ENCODE peak calls at places on chromosomes 7 and 10, in nine cellular contexts. E is spleen, N is uterus, G is aorta, D is right cardiac atrium, V is prostate gland, O is DND-41, A is fibroblast of lung, Y is lung. S is an unnamed sample. For H3K4me1, the result is how much of the 10 kb centered on the place peaks cover.

GRCh38 chr10:132942740-132943554 is 577 bp upstream of the CFAP46 start:
- DNase-seq in E (no peak), N (no peak), G (peak), D (no peak), V (no peak), O (no peak), A (peak), Y (no peak), S (no peak)

GRCh38 chr7:127392566-127393369 is at the start of gene ZNF800:
- DNase-seq in E (peak), N (peak), G (peak), D (peak), V (peak), O (peak), A (peak), Y (peak), S (peak)

GRCh38 chr7:47485640-47486435 is 96.1 kb downstream of the TNS3 start:
- DNase-seq in E (peak), N (no peak), G (peak), D (peak), V (no peak), O (no peak), A (peak), Y (peak), S (peak)

GRCh38 chr10:127736915-127737562 is at the start of gene FOXI2:
- DNase-seq in E (no peak), N (no peak), G (no peak), D (no peak), V (no peak), O (no peak), A (no peak), Y (no peak), S (no peak)

GRCh38 chr7:6530626-6531491 is 20.4 kb downstream of the GRID2IP start:
- DNase-seq in E (peak), N (no peak), G (no peak), D (no peak), V (no peak), O (peak), A (no peak), Y (no peak), S (no peak)

GRCh38 chr10:101995451-101996063 is 60.4 kb downstream of the ARMH3 start:
- DNase-seq in E (no peak), N (no peak), G (no peak), D (no peak), V (no peak), O (no peak), A (peak), Y (no peak), S (no peak)

GRCh38 chr10:111118758-111119157 is 41.9 kb downstream of the ADRA2A start:
- DNase-seq in E (no peak), N (no peak), G (peak), D (no peak), V (no peak), O (no peak), A (no peak), Y (no peak), S (no peak)

GRCh38 chr10:5476918-5477525 is 22.3 kb downstream of the CALML5 start:
- DNase-seq in E (no peak), N (no peak), G (no peak), D (no peak), V (no peak), O (no peak), A (no peak), Y (no peak), S (peak)

GRCh38 chr10:26215923-26216576 is 524 bp upstream of the GAD2 start:
- DNase-seq in E (no peak), N (no peak), G (peak), D (peak), V (no peak), O (peak), A (no peak), Y (no peak), S (peak)

GRCh38 chr10:132783865-132784581 is 1.9 kb downstream of the NKX6-2 start:
- DNase-seq in E (no peak), N (no peak), G (no peak), D (no peak), V (no peak), O (no peak), A (no peak), Y (no peak), S (no peak)

GRCh38 chr10:4234661-4235060 is 449.7 kb upstream of the KLF6 start:
- DNase-seq in E (peak), N (no peak), G (no peak), D (no peak), V (no peak), O (no peak), A (peak), Y (no peak), S (no peak)

GRCh38 chr10:101014966-101015581 is 15.5 kb downstream of the LZTS2 start:
- DNase-seq in E (no peak), N (no peak), G (no peak), D (no peak), V (no peak), O (no peak), A (peak), Y (no peak), S (peak)

GRCh38 chr7:69961396-69961795 is 363.1 kb downstream of the AUTS2 start:
- DNase-seq in E (no peak), N (no peak), G (no peak), D (no peak), V (no peak), O (no peak), A (peak), Y (no peak), S (no peak)

GRCh38 chr7:92028226-92028625 is 87.6 kb downstream of the AKAP9 start:
- DNase-seq in E (no peak), N (no peak), G (no peak), D (no peak), V (no peak), O (no peak), A (no peak), Y (no peak), S (no peak)

GRCh38 chr7:44697136-44698045 is 51.3 kb upstream of the ZMIZ2 start:
- DNase-seq in E (peak), N (no peak), G (peak), D (no peak), V (no peak), O (no peak), A (no peak), Y (no peak), S (no peak)

GRCh38 chr7:157139142-157140117 is 704 bp downstream of the UBE3C start:
- DNase-seq in E (peak), N (peak), G (peak), D (peak), V (peak), O (peak), A (peak), Y (peak), S (peak)

GRCh38 chr10:30182191-30183075 is 123.0 kb upstream of the JCAD start:
- DNase-seq in E (no peak), N (peak), G (peak), D (no peak), V (peak), O (no peak), A (peak), Y (peak), S (peak)

GRCh38 chr7:129574487-129574886 is 37.0 kb upstream of the NRF1 start:
- DNase-seq in E (no peak), N (no peak), G (no peak), D (no peak), V (no peak), O (no peak), A (peak), Y (no peak), S (no peak)

GRCh38 chr7:35758421-35758820 is 42.4 kb upstream of the SEPTIN7 start:
- DNase-seq in E (no peak), N (no peak), G (no peak), D (no peak), V (no peak), O (no peak), A (no peak), Y (no peak), S (peak)

GRCh38 chr10:71218833-71219120 is 6.4 kb downstream of the UNC5B start:
- DNase-seq in E (no peak), N (no peak), G (peak), D (no peak), V (no peak), O (no peak), A (no peak), Y (no peak), S (no peak)

GRCh38 chr10:71217266-71218045 is 5.1 kb downstream of the UNC5B start:
- DNase-seq in E (peak), N (peak), G (peak), D (no peak), V (no peak), O (no peak), A (no peak), Y (no peak), S (peak)

GRCh38 chr10:71219918-71220688 is 7.7 kb downstream of the UNC5B start:
- DNase-seq in E (peak), N (no peak), G (peak), D (no peak), V (no peak), O (no peak), A (no peak), Y (no peak), S (no peak)

GRCh38 chr10:71216751-71217265 is 4.4 kb downstream of the UNC5B start:
- DNase-seq in E (peak), N (peak), G (peak), D (no peak), V (no peak), O (no peak), A (peak), Y (no peak), S (no peak)

DNA sequence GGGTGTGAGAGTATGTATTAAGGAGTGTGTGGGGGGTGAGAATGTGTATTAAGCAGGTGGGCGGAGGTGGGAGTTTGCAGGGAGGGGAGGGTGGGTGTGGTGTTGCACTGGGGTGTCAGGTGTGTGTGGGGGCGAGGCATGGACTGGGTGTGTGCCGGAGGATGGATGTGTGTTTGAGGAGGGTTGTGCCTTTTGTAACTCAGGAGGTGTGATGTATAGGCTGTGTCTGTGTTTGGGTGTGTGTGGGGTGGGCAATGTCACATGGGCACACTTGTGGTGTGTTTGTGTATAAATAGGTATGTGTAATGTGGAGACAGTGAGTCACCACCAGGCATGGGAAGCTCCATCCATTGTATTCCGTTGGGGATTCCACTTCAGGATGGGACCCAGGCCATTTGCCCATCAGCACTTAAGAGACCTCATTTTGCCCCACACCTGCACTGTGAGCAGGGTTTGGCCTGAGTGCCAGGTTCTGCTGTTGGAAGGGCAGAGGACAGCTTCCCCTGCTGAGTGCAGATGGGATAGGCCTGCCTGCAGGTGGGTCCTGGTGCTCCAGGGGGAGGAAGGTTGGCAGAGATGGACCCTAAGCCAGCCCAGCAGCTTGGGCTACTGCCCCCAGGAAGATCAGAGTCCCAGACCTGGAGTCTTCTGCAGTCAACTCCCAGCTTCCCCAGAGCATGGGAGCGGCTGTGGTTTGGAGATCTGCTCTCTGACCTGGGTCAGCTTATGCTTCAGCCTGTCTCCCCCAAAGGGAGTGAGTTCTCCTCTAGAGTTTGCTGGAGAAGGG is 5.9 kb downstream of the UNC5B start:
- DNase-seq in E (peak), N (peak), G (peak), D (peak), V (no peak), O (no peak), A (peak), Y (no peak), S (no peak)
- H3K4me1 ChIP-seq in E (under half), N (under half), G (under half), D (under half), V (under half), O (under half), A (under half), Y (under half), S (half or more)

GRCh38 chr10:24973163-24973562 is 20.8 kb upstream of the PRTFDC1 start:
- DNase-seq in E (no peak), N (no peak), G (no peak), D (no peak), V (no peak), O (no peak), A (no peak), Y (no peak), S (no peak)
- H3K4me1 ChIP-seq in E (under half), N (under half), G (under half), D (under half), V (under half), O (under half), A (under half), Y (under half), S (under half)

DNA sequence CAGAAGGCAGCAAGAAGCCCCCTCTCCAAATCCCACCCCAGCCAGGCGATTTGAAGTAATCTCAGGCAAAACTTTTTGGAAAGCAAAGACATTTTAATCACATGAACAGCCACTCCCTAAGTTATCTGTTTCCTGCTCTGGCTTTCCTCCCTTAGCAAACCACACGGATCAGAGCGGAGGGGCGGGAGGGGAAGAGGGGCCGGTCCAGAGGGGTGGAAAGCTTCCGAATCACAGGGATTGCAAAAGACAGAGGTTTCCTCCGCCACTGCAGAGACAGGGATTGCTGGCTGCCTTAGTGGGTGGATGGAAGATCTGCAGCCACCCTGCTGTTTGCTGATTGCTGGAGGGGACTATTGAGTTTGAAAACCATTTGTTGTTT is 41.2 kb downstream of the ZCCHC24 start:
- DNase-seq in E (peak), N (peak), G (peak), D (peak), V (no peak), O (no peak), A (peak), Y (peak), S (peak)
- H3K4me1 ChIP-seq in E (half or more), N (half or more), G (under half), D (half or more), V (half or more), O (under half), A (half or more), Y (half or more), S (half or more)

DNA sequence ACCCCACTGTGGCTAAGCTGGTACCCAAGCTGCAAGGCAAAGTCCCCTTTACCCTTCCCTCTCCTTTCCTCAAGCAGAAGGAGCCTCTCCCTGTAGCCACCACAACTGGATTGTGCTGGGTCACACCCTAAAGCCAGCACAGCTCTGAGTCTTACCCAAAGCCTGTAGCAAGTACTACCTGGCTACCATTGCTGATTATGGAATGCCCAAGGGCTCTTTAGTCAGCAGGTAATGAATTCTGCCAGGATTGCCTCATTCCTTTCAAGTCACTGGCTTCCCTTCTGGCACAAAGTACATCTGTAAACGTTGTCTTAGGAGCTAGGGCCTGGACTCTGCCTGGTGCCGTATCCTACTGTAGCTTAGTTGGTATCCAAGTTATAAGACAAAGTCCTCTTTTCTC is 51.9 kb downstream of the FAS start:
- DNase-seq in E (no peak), N (no peak), G (no peak), D (no peak), V (no peak), O (no peak), A (no peak), Y (no peak), S (peak)
- H3K4me1 ChIP-seq in E (under half), N (under half), G (under half), D (under half), V (under half), O (under half), A (under half), Y (under half), S (under half)